ENCODE peak calls at places on chromosomes 4 and X, in ten cellular contexts. K is IMR-90, O is HFF-Myc, U is PC-3, R is OCI-LY7, A is neural crest cell, G is lung, W is mucosa of descending colon, T is ascending aorta, E is suprapubic skin. J is an unnamed sample.

GRCh38 chrX:153593811-153594500 is 5.0 kb downstream of the CCNQ start:
- DNase-seq in K (no peak), O (no peak), U (no peak), R (no peak), A (no peak), G (no peak), W (no peak), T (no peak), E (no peak), J (no peak)

GRCh38 chrX:155841232-155841631 is 39.9 kb upstream of the VAMP7 start:
- DNase-seq in K (no peak), O (no peak), U (no peak), R (no peak), A (no peak), G (no peak), W (no peak), T (no peak), E (no peak), J (no peak)

GRCh38 chr4:181465826-181466225 is 777.4 kb upstream of the TENM3 start:
- DNase-seq in K (no peak), O (no peak), U (no peak), R (no peak), A (no peak), G (no peak), W (no peak), T (no peak), E (no peak), J (no peak)

GRCh38 chr4:110164856-110165255 is 33.6 kb downstream of the ELOVL6 start:
- DNase-seq in K (no peak), O (no peak), U (peak; percentile 62), R (no peak), A (no peak), G (no peak), W (no peak), T (no peak), E (no peak), J (no peak)

GRCh38 chr4:7792616-7793015 is 147.0 kb downstream of the AFAP1 start:
- DNase-seq in K (no peak), O (no peak), U (no peak), R (peak; percentile 24), A (no peak), G (no peak), W (no peak), T (no peak), E (no peak), J (no peak)

GRCh38 chr4:57075353-57075752 is 34.8 kb downstream of the IGFBP7 start:
- DNase-seq in K (no peak), O (no peak), U (no peak), R (no peak), A (no peak), G (no peak), W (no peak), T (no peak), E (no peak), J (no peak)

GRCh38 chrX:10089378-10089795 is 67.4 kb upstream of the CLCN4 start:
- DNase-seq in K (peak; percentile 36), O (no peak), U (peak; percentile 92), R (no peak), A (no peak), G (no peak), W (no peak), T (no peak), E (no peak), J (no peak)

GRCh38 chr4:150251752-150252190 is 173.5 kb downstream of the DCLK2 start:
- DNase-seq in K (no peak), O (no peak), U (no peak), R (no peak), A (no peak), G (no peak), W (no peak), T (peak; percentile 37), E (no peak), J (no peak)

GRCh38 chr4:177190995-177191568 is 118.6 kb upstream of the NEIL3 start:
- DNase-seq in K (peak; percentile 47), O (peak; percentile 7), U (no peak), R (no peak), A (no peak), G (no peak), W (no peak), T (no peak), E (no peak), J (no peak)

GRCh38 chr4:28350485-28350884 is 1489.8 kb downstream of the STIM2 start:
- DNase-seq in K (peak; percentile 72), O (no peak), U (peak; percentile 43), R (no peak), A (no peak), G (no peak), W (no peak), T (no peak), E (no peak), J (no peak)

GRCh38 chr4:87060957-87061356 is 126.1 kb downstream of the AFF1 start:
- DNase-seq in K (peak; percentile 88), O (no peak), U (peak; percentile 88), R (no peak), A (no peak), G (no peak), W (no peak), T (no peak), E (no peak), J (no peak)

GRCh38 chrX:105701310-105702052 is 120.9 kb upstream of the NRK start:
- DNase-seq in K (no peak), O (no peak), U (peak; percentile 62), R (no peak), A (no peak), G (no peak), W (no peak), T (no peak), E (no peak), J (no peak)
- TF ChIP-seq CTCF in K (peak; percentile 7), O (no peak), U (peak; percentile 75), R (peak; percentile 38), A (peak; percentile 50), G (no peak), W (no peak), T (no peak), E (no peak), J (no peak)

GRCh38 chrX:12115377-12115776 is 22.9 kb upstream of the FRMPD4 start:
- DNase-seq in K (no peak), O (no peak), U (peak; percentile 34), R (no peak), A (peak; percentile 3), G (no peak), W (no peak), T (no peak), E (no peak), J (no peak)
- TF ChIP-seq CTCF in K (no peak), O (no peak), U (peak; percentile 36), R (no peak), A (peak; percentile 50), G (no peak), W (no peak), T (no peak), E (no peak), J (no peak)

GRCh38 chr4:16000708-16001483 is 37.9 kb upstream of the FGFBP2 start:
- DNase-seq in K (no peak), O (no peak), U (no peak), R (no peak), A (no peak), G (no peak), W (no peak), T (no peak), E (no peak), J (no peak)

GRCh38 chr4:16005671-16006070 is 42.7 kb upstream of the FGFBP2 start:
- DNase-seq in K (no peak), O (no peak), U (no peak), R (no peak), A (no peak), G (no peak), W (no peak), T (no peak), E (no peak), J (no peak)

GRCh38 chr4:15995826-15996225 is 32.9 kb upstream of the FGFBP2 start:
- DNase-seq in K (no peak), O (no peak), U (no peak), R (no peak), A (no peak), G (no peak), W (no peak), T (no peak), E (no peak), J (no peak)

GRCh38 chr4:15996773-15997172 is 33.8 kb upstream of the FGFBP2 start:
- DNase-seq in K (peak; percentile 13), O (no peak), U (no peak), R (no peak), A (no peak), G (no peak), W (no peak), T (no peak), E (no peak), J (no peak)

DNA sequence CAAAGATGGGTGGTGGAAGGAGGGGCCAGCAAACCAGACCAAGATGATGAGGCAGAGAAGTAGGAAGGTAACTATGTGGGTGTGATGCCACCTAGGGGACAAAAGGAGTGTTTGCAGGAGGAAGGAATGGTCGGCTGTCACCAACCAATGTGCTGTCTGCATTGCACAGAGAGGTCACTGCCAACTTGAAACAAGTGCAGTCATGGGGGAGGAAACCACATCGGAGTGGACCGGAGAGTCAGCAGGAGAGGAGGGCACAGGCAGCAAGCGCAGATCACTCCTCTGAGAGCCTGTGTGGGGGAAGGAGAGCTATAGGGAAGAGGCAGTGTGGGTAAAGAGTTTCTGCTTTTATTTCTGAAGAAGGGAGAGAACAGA is 38.5 kb upstream of the FGFBP2 start:
- DNase-seq in K (peak; percentile 72), O (peak; percentile 59), U (peak; percentile 75), R (peak; percentile 75), A (peak; percentile 44), G (peak; percentile 56), W (no peak), T (peak; percentile 74), E (peak; percentile 68), J (peak; percentile 39)
- TF ChIP-seq CTCF in K (peak; percentile 91), O (peak; percentile 88), U (peak; percentile 83), R (peak; percentile 92), A (peak; percentile 87), G (peak; percentile 77), W (peak; percentile 66), T (peak; percentile 66), E (peak; percentile 77), J (peak; percentile 44)

GRCh38 chr4:76984127-76984526 is 34.6 kb downstream of the SEPTIN11 start:
- DNase-seq in K (peak; percentile 69), O (no peak), U (peak; percentile 21), R (peak; percentile 9), A (no peak), G (no peak), W (no peak), T (no peak), E (no peak), J (no peak)
- TF ChIP-seq CTCF in K (peak; percentile 50), O (no peak), U (peak; percentile 46), R (peak; percentile 59), A (peak; percentile 43), G (no peak), W (no peak), T (no peak), E (peak; percentile 20), J (peak; percentile 7)

DNA sequence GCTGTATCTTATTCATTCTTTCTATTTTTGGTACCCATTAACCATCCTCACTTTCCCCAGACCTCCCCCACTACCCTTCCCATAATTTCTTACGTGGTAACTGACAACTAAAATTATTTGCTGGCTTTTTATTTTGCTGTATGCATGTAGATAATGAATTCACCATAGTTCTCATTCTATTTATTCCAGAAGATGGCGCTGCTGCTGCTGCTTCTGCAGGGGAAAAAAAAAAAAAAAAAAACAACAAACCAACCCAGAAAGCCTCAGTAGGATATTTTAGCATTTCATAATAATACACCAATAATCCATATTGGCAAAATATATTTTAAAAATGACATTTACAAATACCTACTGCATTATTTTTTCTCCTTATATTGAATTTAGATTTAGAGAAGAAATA is 416.6 kb upstream of the MAGEB18 start:
- DNase-seq in K (no peak), O (no peak), U (peak; percentile 3), R (peak; percentile 0), A (no peak), G (no peak), W (no peak), T (no peak), E (no peak), J (no peak)
- TF ChIP-seq CTCF in K (peak; percentile 27), O (no peak), U (no peak), R (peak; percentile 72), A (peak; percentile 62), G (no peak), W (no peak), T (no peak), E (no peak), J (no peak)

J was measured in pancreas.